ENCODE peak calls at places on chromosomes 13 and 19, in four cellular contexts. Q, W, L and N are unnamed samples.

GRCh38 chr13:110652231-110652730 is 36.9 kb downstream of the NAXD start:
- DNase-seq in Q (no peak), W (no peak), L (no peak), N (no peak)

GRCh38 chr19:50312967-50313811 is 16.0 kb downstream of the KCNC3 start:
- DNase-seq in Q (no peak), W (peak; percentile 14), L (no peak), N (no peak)

GRCh38 chr13:106296723-106297122 is 238.7 kb downstream of the EFNB2 start:
- DNase-seq in Q (no peak), W (no peak), L (no peak), N (no peak)

GRCh38 chr13:40179421-40179820 is 487.0 kb downstream of the FOXO1 start:
- DNase-seq in Q (no peak), W (no peak), L (peak; percentile 72), N (no peak)

GRCh38 chr19:13241321-13242104 is 91.3 kb downstream of the IER2 start:
- DNase-seq in Q (no peak), W (no peak), L (no peak), N (no peak)

GRCh38 chr19:18254546-18255500 is 19.4 kb downstream of the IQCN start:
- DNase-seq in Q (no peak), W (peak; percentile 40), L (no peak), N (no peak)

GRCh38 chr13:106569233-106570095 is 1.5 kb upstream of the ARGLU1 start:
- DNase-seq in Q (no peak), W (no peak), L (no peak), N (no peak)

GRCh38 chr13:99389520-99390304 is 82.5 kb upstream of the GPR183 start:
- DNase-seq in Q (no peak), W (no peak), L (no peak), N (no peak)

GRCh38 chr13:39820606-39821005 is 165.1 kb downstream of the COG6 start:
- DNase-seq in Q (no peak), W (no peak), L (no peak), N (no peak)

GRCh38 chr19:45752639-45753038 is 16.4 kb downstream of the SIX5 start:
- DNase-seq in Q (no peak), W (no peak), L (no peak), N (no peak)

GRCh38 chr19:7815325-7815724 is 14.7 kb upstream of the EVI5L start:
- DNase-seq in Q (no peak), W (no peak), L (no peak), N (no peak)

GRCh38 chr13:79631260-79631659 is 150.3 kb downstream of the NDFIP2 start:
- DNase-seq in Q (no peak), W (peak; percentile 8), L (peak; percentile 46), N (peak; percentile 67)

GRCh38 chr19:14048439-14049153 is 13.3 kb downstream of the PALM3 start:
- DNase-seq in Q (peak; percentile 29), W (peak; percentile 55), L (peak; percentile 17), N (peak; percentile 50)

GRCh38 chr19:4375620-4376228 is 24.6 kb downstream of the SH3GL1 start:
- DNase-seq in Q (no peak), W (no peak), L (peak; percentile 64), N (peak; percentile 79)

GRCh38 chr19:1496714-1497577 is 6.0 kb downstream of the REEP6 start:
- DNase-seq in Q (no peak), W (no peak), L (no peak), N (no peak)

GRCh38 chr19:18796239-18796638 is 5.1 kb upstream of the COMP start:
- DNase-seq in Q (no peak), W (no peak), L (no peak), N (no peak)

GRCh38 chr19:31380854-31381253 is 31.6 kb upstream of the TSHZ3 start:
- DNase-seq in Q (no peak), W (no peak), L (no peak), N (no peak)

GRCh38 chr19:33927789-33928457 is 131.3 kb downstream of the KCTD15 start:
- DNase-seq in Q (no peak), W (no peak), L (no peak), N (no peak)

GRCh38 chr19:32010071-32010470 is 335.3 kb upstream of the ZNF507 start:
- DNase-seq in Q (no peak), W (no peak), L (no peak), N (no peak)

GRCh38 chr19:4909172-4909896 is at the start of gene UHRF1:
- DNase-seq in Q (peak; percentile 54), W (no peak), L (no peak), N (no peak)

GRCh38 chr19:18438331-18439024 is 545 bp upstream of the ISYNA1 start:
- DNase-seq in Q (no peak), W (no peak), L (no peak), N (no peak)

GRCh38 chr13:50244913-50245574 is 229.8 kb downstream of the KCNRG start:
- DNase-seq in Q (no peak), W (peak; percentile 15), L (peak; percentile 75), N (peak; percentile 74)

GRCh38 chr19:5048091-5048726 is 79.3 kb downstream of the KDM4B start:
- DNase-seq in Q (peak; percentile 49), W (peak; percentile 74), L (peak; percentile 54), N (peak; percentile 83)

GRCh38 chr19:34990578-34991192 is 9.4 kb upstream of the GRAMD1A start:
- DNase-seq in Q (no peak), W (no peak), L (no peak), N (no peak)

GRCh38 chr19:58578430-58578925 is 5.3 kb upstream of the MZF1 start:
- DNase-seq in Q (no peak), W (no peak), L (no peak), N (no peak)

GRCh38 chr19:10643968-10644290 is 10.2 kb upstream of the ILF3 start:
- DNase-seq in Q (no peak), W (peak; percentile 70), L (no peak), N (no peak)

GRCh38 chr19:5966215-5966614 is 11.7 kb downstream of the RANBP3 start:
- DNase-seq in Q (no peak), W (no peak), L (no peak), N (no peak)

GRCh38 chr13:86591862-86592261 is 792.6 kb upstream of the SLITRK6 start:
- DNase-seq in Q (no peak), W (no peak), L (no peak), N (no peak)

GRCh38 chr13:111893607-111894443 is 173.1 kb upstream of the SOX1 start:
- DNase-seq in Q (no peak), W (no peak), L (no peak), N (no peak)

GRCh38 chr13:50690020-50690419 is 153.5 kb downstream of the DLEU7 start:
- DNase-seq in Q (no peak), W (no peak), L (no peak), N (no peak)

GRCh38 chr13:51317262-51317661 is 22.2 kb upstream of the SERPINE3 start:
- DNase-seq in Q (no peak), W (no peak), L (no peak), N (no peak)

GRCh38 chr19:17616961-17617806 is 61.7 kb downstream of the COLGALT1 start:
- DNase-seq in Q (no peak), W (no peak), L (no peak), N (no peak)

GRCh38 chr13:35283856-35284255 is 192.6 kb downstream of the MAB21L1 start:
- DNase-seq in Q (peak; percentile 4), W (no peak), L (no peak), N (peak; percentile 21)

GRCh38 chr13:98672947-98673545 is 79.4 kb downstream of the SLC15A1 start:
- DNase-seq in Q (peak; percentile 57), W (peak; percentile 72), L (peak; percentile 42), N (peak; percentile 43)

GRCh38 chr13:76683854-76684253 is 202.4 kb downstream of the KCTD12 start:
- DNase-seq in Q (no peak), W (no peak), L (no peak), N (no peak)

GRCh38 chr13:40781717-40782116 is 7.7 kb upstream of the SLC25A15 start:
- DNase-seq in Q (no peak), W (no peak), L (no peak), N (no peak)

GRCh38 chr19:4284176-4284958 is 5.3 kb downstream of the SHD start:
- DNase-seq in Q (no peak), W (no peak), L (peak; percentile 12), N (no peak)

GRCh38 chr19:33512580-33513137 is 8.9 kb downstream of the PEPD start:
- DNase-seq in Q (no peak), W (no peak), L (no peak), N (no peak)

GRCh38 chr13:25882732-25883357 is 169.0 kb downstream of the SHISA2 start:
- DNase-seq in Q (no peak), W (peak; percentile 13), L (no peak), N (no peak)

GRCh38 chr19:1146858-1147780 is 26.9 kb downstream of the SBNO2 start:
- DNase-seq in Q (no peak), W (no peak), L (no peak), N (no peak)